ENCODE peak calls at places on chromosome 19, in five cellular contexts. One of them, this sample, is unnamed.

GRCh38 chr19:41302624-41303351 is 7.2 kb upstream of the CCDC97 start:
- DNase-seq in posterior vena cava: no peak
- DNase-seq in breast epithelium: no peak
- DNase-seq in H9: no peak
- DNase-seq in left ventricle myocardium inferior: no peak
- DNase-seq in this sample: no peak

GRCh38 chr19:1651548-1652394 is 644 bp downstream of the TCF3 start:
- DNase-seq in posterior vena cava: no peak
- DNase-seq in breast epithelium: no peak
- DNase-seq in H9: no peak
- DNase-seq in left ventricle myocardium inferior: peak
- DNase-seq in this sample: peak

GRCh38 chr19:15779756-15780476 is 7.5 kb upstream of the OR10H5 start:
- DNase-seq in posterior vena cava: peak
- DNase-seq in breast epithelium: peak
- DNase-seq in H9: no peak
- DNase-seq in left ventricle myocardium inferior: peak
- DNase-seq in this sample: peak

GRCh38 chr19:56748443-56748842 is 76.9 kb upstream of the ZNF835 start:
- DNase-seq in posterior vena cava: no peak
- DNase-seq in breast epithelium: no peak
- DNase-seq in H9: no peak
- DNase-seq in left ventricle myocardium inferior: no peak
- DNase-seq in this sample: no peak

GRCh38 chr19:52533901-52534300 is 6.4 kb downstream of the ZNF808 start:
- DNase-seq in posterior vena cava: peak
- DNase-seq in breast epithelium: no peak
- DNase-seq in H9: no peak
- DNase-seq in left ventricle myocardium inferior: peak
- DNase-seq in this sample: peak

GRCh38 chr19:19278315-19278714 is 5.2 kb upstream of the TM6SF2 start:
- DNase-seq in posterior vena cava: no peak
- DNase-seq in breast epithelium: no peak
- DNase-seq in H9: no peak
- DNase-seq in left ventricle myocardium inferior: no peak
- DNase-seq in this sample: no peak

GRCh38 chr19:5880604-5881078 is 10.3 kb upstream of the FUT5 start:
- DNase-seq in posterior vena cava: peak
- DNase-seq in breast epithelium: no peak
- DNase-seq in H9: no peak
- DNase-seq in left ventricle myocardium inferior: peak
- DNase-seq in this sample: peak

GRCh38 chr19:53132231-53132991 is at the start of gene ZNF415:
- DNase-seq in posterior vena cava: peak
- DNase-seq in breast epithelium: peak
- DNase-seq in H9: peak
- DNase-seq in left ventricle myocardium inferior: peak
- DNase-seq in this sample: peak

GRCh38 chr19:56837892-56838679 is 2.4 kb downstream of the PEG3 start:
- DNase-seq in posterior vena cava: peak
- DNase-seq in breast epithelium: peak
- DNase-seq in H9: no peak
- DNase-seq in left ventricle myocardium inferior: peak
- DNase-seq in this sample: peak

GRCh38 chr19:49896863-49897621 is at the start of gene IL4I1:
- DNase-seq in posterior vena cava: no peak
- DNase-seq in breast epithelium: no peak
- DNase-seq in H9: no peak
- DNase-seq in left ventricle myocardium inferior: no peak
- DNase-seq in this sample: no peak

GRCh38 chr19:14159059-14159458 is 22.7 kb upstream of the ASF1B start:
- DNase-seq in posterior vena cava: no peak
- DNase-seq in breast epithelium: no peak
- DNase-seq in H9: no peak
- DNase-seq in left ventricle myocardium inferior: no peak
- DNase-seq in this sample: no peak

GRCh38 chr19:29586401-29586800 is 19.7 kb upstream of the POP4 start:
- DNase-seq in posterior vena cava: no peak
- DNase-seq in breast epithelium: peak
- DNase-seq in H9: no peak
- DNase-seq in left ventricle myocardium inferior: no peak
- DNase-seq in this sample: no peak

GRCh38 chr19:4300589-4300988 is 1.6 kb downstream of the TMIGD2 start:
- DNase-seq in posterior vena cava: no peak
- DNase-seq in breast epithelium: no peak
- DNase-seq in H9: no peak
- DNase-seq in left ventricle myocardium inferior: no peak
- DNase-seq in this sample: no peak

GRCh38 chr19:2759392-2759791 is 19.6 kb upstream of the SLC39A3 start:
- DNase-seq in posterior vena cava: no peak
- DNase-seq in breast epithelium: no peak
- DNase-seq in H9: no peak
- DNase-seq in left ventricle myocardium inferior: no peak
- DNase-seq in this sample: no peak

GRCh38 chr19:3471954-3472655 is 8.2 kb downstream of the SMIM24 start:
- DNase-seq in posterior vena cava: no peak
- DNase-seq in breast epithelium: no peak
- DNase-seq in H9: no peak
- DNase-seq in left ventricle myocardium inferior: peak
- DNase-seq in this sample: peak

GRCh38 chr19:47776568-47776967 is 1.9 kb upstream of the SELENOW start:
- DNase-seq in posterior vena cava: no peak
- DNase-seq in breast epithelium: no peak
- DNase-seq in H9: no peak
- DNase-seq in left ventricle myocardium inferior: no peak
- DNase-seq in this sample: no peak

GRCh38 chr19:43470288-43470687 is 4.9 kb upstream of the LYPD3 start:
- DNase-seq in posterior vena cava: no peak
- DNase-seq in breast epithelium: no peak
- DNase-seq in H9: no peak
- DNase-seq in left ventricle myocardium inferior: no peak
- DNase-seq in this sample: no peak

GRCh38 chr19:1275260-1275975 is at the start of gene FAM174C:
- DNase-seq in posterior vena cava: peak
- DNase-seq in breast epithelium: peak
- DNase-seq in H9: peak
- DNase-seq in left ventricle myocardium inferior: peak
- DNase-seq in this sample: peak